ENCODE peak calls at places on chromosomes 1 and 21, in nine cellular contexts. U is fibroblast of mammary gland; Y is AG04449; B is CD4-positive, CD25-positive, alpha-beta regulatory T cell; A is choroid plexus epithelial cell; T is Caco-2; P is cardiac fibroblast; R is tibial nerve; O is skeletal muscle cell. Q is an unnamed sample.

GRCh38 chr1:159076753-159077656 is at the start of gene AIM2:
- DNase-seq in U (peak; percentile 46), Y (no peak), B (peak; percentile 76), A (no peak), T (no peak), P (no peak), R (no peak), O (no peak), Q (peak; percentile 23)

GRCh38 chr1:113874017-113874879 is 2.7 kb upstream of the PTPN22 start:
- DNase-seq in U (peak; percentile 6), Y (no peak), B (no peak), A (peak; percentile 33), T (peak; percentile 4), P (peak; percentile 51), R (no peak), O (no peak), Q (no peak)

GRCh38 chr1:118494998-118495397 is 310.0 kb upstream of the SPAG17 start:
- DNase-seq in U (no peak), Y (no peak), B (no peak), A (no peak), T (no peak), P (no peak), R (no peak), O (no peak), Q (no peak)

GRCh38 chr1:28395181-28395580 is 25.6 kb downstream of the PHACTR4 start:
- DNase-seq in U (peak; percentile 21), Y (no peak), B (no peak), A (no peak), T (no peak), P (peak; percentile 25), R (no peak), O (no peak), Q (no peak)

GRCh38 chr1:56045477-56045876 is 533.9 kb downstream of the PLPP3 start:
- DNase-seq in U (no peak), Y (no peak), B (no peak), A (no peak), T (no peak), P (no peak), R (no peak), O (no peak), Q (no peak)

GRCh38 chr1:16260814-16261213 is 23.8 kb upstream of the CPLANE2 start:
- DNase-seq in U (no peak), Y (peak; percentile 49), B (no peak), A (peak; percentile 73), T (no peak), P (peak; percentile 59), R (no peak), O (no peak), Q (no peak)

GRCh38 chr1:150973826-150974579 is 632 bp downstream of the CERS2 start:
- DNase-seq in U (peak; percentile 23), Y (no peak), B (peak; percentile 26), A (peak; percentile 33), T (peak; percentile 45), P (no peak), R (no peak), O (no peak), Q (peak; percentile 55)

GRCh38 chr1:228156941-228157351 is 7.2 kb downstream of the GJC2 start:
- DNase-seq in U (no peak), Y (no peak), B (no peak), A (no peak), T (no peak), P (no peak), R (no peak), O (no peak), Q (no peak)

GRCh38 chr1:7299329-7299799 is 471.7 kb upstream of the VAMP3 start:
- DNase-seq in U (peak; percentile 99), Y (peak; percentile 94), B (no peak), A (peak; percentile 99), T (no peak), P (peak; percentile 95), R (peak; percentile 37), O (peak; percentile 99), Q (peak; percentile 90)

GRCh38 chr1:113742515-113742914 is 16.8 kb downstream of the PHTF1 start:
- DNase-seq in U (no peak), Y (no peak), B (no peak), A (peak; percentile 17), T (no peak), P (no peak), R (no peak), O (no peak), Q (no peak)

GRCh38 chr1:227918736-227919135 is 29.0 kb downstream of the WNT9A start:
- DNase-seq in U (no peak), Y (no peak), B (no peak), A (no peak), T (no peak), P (no peak), R (no peak), O (no peak), Q (no peak)

GRCh38 chr1:181767001-181767708 is 283.8 kb downstream of the CACNA1E start:
- DNase-seq in U (no peak), Y (no peak), B (no peak), A (no peak), T (no peak), P (no peak), R (no peak), O (no peak), Q (no peak)

GRCh38 chr1:147719029-147719703 is 41.2 kb downstream of the GJA5 start:
- DNase-seq in U (no peak), Y (no peak), B (no peak), A (no peak), T (no peak), P (peak; percentile 3), R (no peak), O (no peak), Q (no peak)

GRCh38 chr1:77889671-77890070 is 1.2 kb downstream of the NEXN start:
- DNase-seq in U (peak; percentile 80), Y (no peak), B (no peak), A (peak; percentile 74), T (no peak), P (peak; percentile 87), R (no peak), O (peak; percentile 25), Q (peak; percentile 37)

GRCh38 chr21:41802684-41803083 is 35.8 kb upstream of the RIPK4 start:
- DNase-seq in U (peak; percentile 53), Y (no peak), B (no peak), A (no peak), T (no peak), P (no peak), R (peak; percentile 66), O (no peak), Q (no peak)

GRCh38 chr1:98565951-98566350 is 95.6 kb upstream of the SNX7 start:
- DNase-seq in U (no peak), Y (no peak), B (no peak), A (no peak), T (no peak), P (no peak), R (no peak), O (no peak), Q (no peak)

GRCh38 chr1:27099154-27099903 is 55.6 kb downstream of the SLC9A1 start:
- DNase-seq in U (peak; percentile 83), Y (peak; percentile 21), B (no peak), A (peak; percentile 65), T (peak; percentile 51), P (peak; percentile 88), R (peak; percentile 47), O (peak; percentile 36), Q (peak; percentile 76)

GRCh38 chr1:239997515-239998311 is 94.0 kb upstream of the FMN2 start:
- DNase-seq in U (no peak), Y (no peak), B (no peak), A (no peak), T (no peak), P (no peak), R (no peak), O (no peak), Q (peak; percentile 47)

GRCh38 chr1:225651872-225652725 is 824 bp downstream of the ENAH start:
- DNase-seq in U (peak; percentile 41), Y (no peak), B (no peak), A (peak; percentile 45), T (peak; percentile 57), P (peak; percentile 24), R (peak; percentile 27), O (no peak), Q (peak; percentile 67)

GRCh38 chr21:33968082-33968997 is 52.7 kb upstream of the ATP5PO start:
- DNase-seq in U (peak; percentile 78), Y (no peak), B (no peak), A (peak; percentile 61), T (peak; percentile 46), P (peak; percentile 80), R (no peak), O (no peak), Q (peak; percentile 77)

GRCh38 chr1:112054504-112054903 is 65.0 kb upstream of the KCND3 start:
- DNase-seq in U (no peak), Y (no peak), B (no peak), A (no peak), T (no peak), P (no peak), R (peak; percentile 16), O (no peak), Q (no peak)

GRCh38 chr1:11761988-11762406 is at the start of gene C1orf167:
- DNase-seq in U (no peak), Y (no peak), B (no peak), A (no peak), T (peak; percentile 62), P (no peak), R (no peak), O (no peak), Q (no peak)
- H3K4me3 ChIP-seq in U (no peak within 1 kb of the TSS), Y (no peak within 1 kb of the TSS), B (no peak within 1 kb of the TSS), A (no peak within 1 kb of the TSS), T (peak within 1 kb of the TSS; percentile 12), P (no peak within 1 kb of the TSS), R (no peak within 1 kb of the TSS), O (no peak within 1 kb of the TSS), Q (no peak within 1 kb of the TSS)

GRCh38 chr1:99648107-99648506 is 2.2 kb downstream of the PALMD start:
- DNase-seq in U (no peak), Y (no peak), B (no peak), A (no peak), T (peak; percentile 4), P (peak; percentile 76), R (no peak), O (no peak), Q (no peak)
- H3K4me3 ChIP-seq in U (no peak overlapping the region), Y (peak overlapping the region; percentile 36), B (no peak overlapping the region), A (no peak overlapping the region), T (no peak overlapping the region), P (no peak overlapping the region), R (peak overlapping the region; percentile 31), O (peak overlapping the region; percentile 42), Q (no peak overlapping the region)

DNA sequence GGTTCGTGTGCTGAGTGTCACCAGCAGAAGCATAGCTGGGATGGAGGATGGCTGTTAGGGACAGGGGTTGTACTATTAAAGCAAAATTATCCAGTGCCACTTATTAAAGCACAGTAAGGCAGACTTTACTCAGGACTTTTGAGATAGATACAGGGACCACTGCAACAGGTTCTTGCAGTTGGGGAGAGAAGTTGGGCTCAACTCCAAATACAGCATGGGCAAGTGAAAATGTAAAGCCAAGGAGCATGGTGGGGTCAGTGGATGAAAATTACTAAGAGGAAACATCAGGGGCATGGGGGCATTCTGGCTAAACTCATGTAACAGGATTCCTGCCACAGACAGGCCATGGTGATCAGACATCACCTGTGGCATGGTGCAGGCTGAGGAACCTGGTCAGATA is 15.0 kb upstream of the REN start:
- DNase-seq in U (no peak), Y (no peak), B (no peak), A (no peak), T (no peak), P (no peak), R (no peak), O (no peak), Q (no peak)
- H3K4me3 ChIP-seq in U (no peak overlapping the region), Y (no peak overlapping the region), B (no peak overlapping the region), A (no peak overlapping the region), T (no peak overlapping the region), P (no peak overlapping the region), R (no peak overlapping the region), O (no peak overlapping the region), Q (no peak overlapping the region)

GRCh38 chr1:74437035-74437434 is 75.4 kb downstream of the LRRC53 start:
- DNase-seq in U (no peak), Y (no peak), B (no peak), A (no peak), T (no peak), P (no peak), R (no peak), O (no peak), Q (no peak)
- H3K4me3 ChIP-seq in U (no peak overlapping the region), Y (no peak overlapping the region), B (no peak overlapping the region), A (no peak overlapping the region), T (no peak overlapping the region), P (no peak overlapping the region), R (no peak overlapping the region), O (no peak overlapping the region), Q (no peak overlapping the region)

Q was measured in MG63.